ENCODE peak calls at places on chromosomes 6 and 20, in four cellular contexts. Q, I, G and T are unnamed samples.

GRCh38 chr20:59665656-59666555 is 61.6 kb downstream of the PHACTR3 start:
- DNase-seq in Q (no peak), I (no peak), G (no peak), T (no peak)

GRCh38 chr20:50788045-50788867 is 6.6 kb upstream of the BCAS4 start:
- DNase-seq in Q (peak), I (peak), G (no peak), T (no peak)

GRCh38 chr20:31869942-31870702 is at the start of the genes DUSP15 and TTLL9:
- DNase-seq in G (no peak), Q (no peak), I (no peak), T (no peak)

GRCh38 chr20:58717278-58718091 is 24.9 kb downstream of the NPEPL1 start:
- DNase-seq in I (no peak), G (no peak), Q (no peak), T (no peak)

GRCh38 chr6:12490376-12490903 is 200.3 kb downstream of the EDN1 start:
- DNase-seq in I (no peak), G (no peak), Q (no peak), T (no peak)

GRCh38 chr6:99592900-99593299 is 13.7 kb upstream of the PRDM13 start:
- DNase-seq in G (no peak), I (no peak), Q (peak), T (no peak)

GRCh38 chr6:155026366-155027045 is 31.4 kb downstream of the TIAM2 start:
- DNase-seq in Q (peak), I (peak), G (no peak), T (peak)

GRCh38 chr20:38941726-38942389 is 15.6 kb downstream of the FAM83D start:
- DNase-seq in I (no peak), G (no peak), Q (no peak), T (no peak)

GRCh38 chr20:51372176-51372803 is 170.2 kb downstream of the NFATC2 start:
- DNase-seq in I (peak), Q (peak), G (peak), T (no peak)

DNA sequence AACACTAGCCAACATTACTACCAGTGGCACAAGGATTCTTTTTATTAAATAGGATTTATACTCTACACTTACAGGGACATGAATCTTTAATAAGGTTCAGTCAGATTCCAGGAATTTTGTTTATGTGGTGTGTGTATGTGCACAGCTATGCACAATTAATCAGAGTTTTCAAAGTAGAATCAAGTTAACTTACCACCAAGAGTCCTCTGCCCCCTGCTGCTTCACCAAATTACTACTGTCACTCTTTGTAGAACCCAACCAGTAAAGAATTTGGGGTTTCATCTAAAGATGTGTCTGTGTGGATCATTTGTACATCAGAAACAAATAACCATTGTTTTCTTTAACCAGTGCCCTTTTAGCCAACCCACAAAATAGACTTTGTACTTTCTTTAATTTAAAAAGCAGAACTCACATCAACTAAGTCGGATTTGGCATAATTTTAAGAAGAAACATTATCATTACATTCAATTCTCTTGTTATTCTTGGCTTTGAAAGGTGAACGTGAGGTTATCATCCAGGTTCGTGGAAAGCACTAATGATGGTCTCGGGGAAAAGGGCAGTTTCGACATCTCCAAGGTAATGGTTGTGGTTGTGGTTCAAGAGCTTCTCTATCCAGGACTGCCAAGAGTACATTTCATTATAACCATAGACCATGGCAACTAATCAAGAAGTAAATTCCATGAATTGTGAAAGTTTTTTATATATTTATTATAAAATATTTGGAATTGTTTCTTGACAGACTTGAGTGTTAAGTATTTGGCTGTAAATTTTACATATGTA is 514.3 kb upstream of the ID4 start:
- DNase-seq in I (peak), G (no peak), Q (peak), T (no peak)
- TF ChIP-seq CTCF in I (no peak), G (no peak), Q (no peak), T (peak)

DNA sequence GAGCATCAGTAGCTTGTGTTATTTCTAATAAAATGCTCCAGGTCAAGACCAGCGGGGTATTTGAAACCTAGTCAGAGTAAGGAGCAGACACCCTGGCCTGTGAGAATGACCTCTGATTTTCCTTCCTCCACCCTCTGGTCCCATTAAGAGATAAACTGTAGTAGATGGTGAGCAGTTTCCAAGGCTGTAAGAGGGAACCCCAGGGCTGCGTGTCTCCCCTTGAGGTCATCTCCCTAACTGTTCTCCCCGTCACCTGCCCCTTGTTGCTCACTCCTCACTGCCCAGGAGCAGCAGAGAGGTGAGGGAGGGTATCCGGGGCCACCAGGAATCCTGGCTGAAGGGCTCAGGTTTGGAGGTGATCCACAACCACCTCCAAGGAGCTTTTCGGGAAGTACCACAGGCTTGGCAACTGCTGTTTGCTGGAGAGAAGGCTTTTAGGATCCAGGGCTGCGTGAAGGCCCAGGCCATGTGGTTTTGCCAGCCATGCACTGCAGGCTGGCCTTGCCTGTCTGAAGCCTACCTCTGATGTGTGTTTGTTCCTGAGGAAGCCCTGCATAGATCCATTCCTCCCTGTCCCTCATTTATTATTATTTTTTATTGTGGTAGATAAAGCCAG is 62.5 kb downstream of the RREB1 start:
- DNase-seq in Q (no peak), G (no peak), I (no peak), T (no peak)
- TF ChIP-seq CTCF in Q (no peak), G (no peak), I (no peak), T (no peak)

DNA sequence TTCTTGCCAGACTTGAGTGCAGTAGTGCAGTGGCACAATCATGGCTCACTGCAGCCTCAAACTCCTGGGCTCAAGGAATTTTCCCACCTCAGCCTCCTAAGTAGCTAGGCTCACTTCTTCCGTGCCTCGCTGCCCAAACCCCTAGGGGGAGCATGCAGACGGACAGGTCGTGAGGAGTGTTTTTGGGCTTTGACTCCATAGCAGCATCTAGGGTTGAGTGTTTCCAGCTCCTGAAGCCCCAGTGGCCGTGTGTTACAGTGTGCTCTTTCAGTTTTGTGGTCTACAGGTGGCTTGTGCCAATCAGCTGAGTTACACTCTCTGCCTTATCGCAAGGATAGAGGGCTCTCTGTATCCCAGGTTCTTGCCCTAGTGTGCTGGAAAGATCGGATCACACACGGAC is 33.4 kb downstream of the NCOA3 start:
- DNase-seq in I (no peak), Q (no peak), G (no peak), T (no peak)
- TF ChIP-seq CTCF in I (peak), Q (peak), G (no peak), T (peak)

GRCh38 chr6:120056085-120056484 is 706.5 kb upstream of the MAN1A1 start:
- DNase-seq in I (no peak), Q (peak), G (no peak), T (no peak)
- TF ChIP-seq CTCF in I (peak), Q (peak), G (no peak), T (peak)

DNA sequence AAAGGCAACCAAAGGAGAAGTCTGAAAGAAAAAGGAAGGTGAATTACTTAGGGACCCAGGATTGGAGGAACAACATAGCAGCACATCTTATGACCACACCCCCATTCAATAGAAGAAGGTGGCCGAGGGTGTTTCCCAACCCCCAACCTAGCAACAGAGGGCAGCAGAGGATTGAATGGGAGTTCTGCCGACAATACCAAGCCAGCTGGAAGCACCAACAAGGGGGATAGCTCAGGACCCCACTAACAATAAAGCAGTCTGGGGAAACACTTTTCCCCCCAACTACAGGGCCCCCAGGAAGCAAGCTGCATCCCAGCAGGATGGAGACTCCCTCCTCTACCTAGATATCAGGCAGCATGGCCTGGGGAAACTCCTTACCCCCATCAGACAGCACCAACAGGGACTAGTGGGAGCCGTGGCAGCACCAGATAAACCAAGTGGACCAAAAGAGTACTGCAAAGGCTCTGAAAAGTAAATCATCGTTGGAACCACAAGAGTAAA is 67.7 kb downstream of the ZHX3 start:
- DNase-seq in G (no peak), I (peak), Q (peak), T (no peak)
- TF ChIP-seq CTCF in G (no peak), I (peak), Q (peak), T (peak)